ENCODE peak calls at places on chromosomes 6 and 20, in four cellular contexts. One of them, this sample, is unnamed.

GRCh38 chr6:13508711-13509705 is 21.6 kb upstream of the GFOD1 start:
- DNase-seq in fibroblast of lung: peak; percentile 91
- DNase-seq in left lung: no peak
- DNase-seq in heart right ventricle: no peak
- DNase-seq in this sample: no peak

GRCh38 chr6:136471372-136471771 is 78.8 kb downstream of the MAP7 start:
- DNase-seq in heart right ventricle: no peak
- DNase-seq in left lung: no peak
- DNase-seq in fibroblast of lung: no peak
- DNase-seq in this sample: no peak

GRCh38 chr6:33279257-33279695 is 2.4 kb downstream of the B3GALT4 start:
- DNase-seq in heart right ventricle: no peak
- DNase-seq in fibroblast of lung: no peak
- DNase-seq in left lung: no peak
- DNase-seq in this sample: no peak

GRCh38 chr6:5175195-5175594 is 85.6 kb downstream of the LYRM4 start:
- DNase-seq in left lung: no peak
- DNase-seq in heart right ventricle: no peak
- DNase-seq in fibroblast of lung: no peak
- DNase-seq in this sample: no peak

GRCh38 chr20:58751956-58752355 is 59.4 kb downstream of the NPEPL1 start:
- DNase-seq in heart right ventricle: no peak
- DNase-seq in fibroblast of lung: no peak
- DNase-seq in left lung: no peak
- DNase-seq in this sample: no peak

GRCh38 chr20:60297649-60298048 is 339.4 kb downstream of the CDH26 start:
- DNase-seq in heart right ventricle: no peak
- DNase-seq in fibroblast of lung: no peak
- DNase-seq in left lung: no peak
- DNase-seq in this sample: no peak

GRCh38 chr20:38157635-38158495 is 7.2 kb downstream of the TGM2 start:
- DNase-seq in heart right ventricle: no peak
- DNase-seq in fibroblast of lung: peak; percentile 39
- DNase-seq in left lung: no peak
- DNase-seq in this sample: no peak

GRCh38 chr20:7693761-7694160 is 246.5 kb downstream of the HAO1 start:
- DNase-seq in fibroblast of lung: peak; percentile 91
- DNase-seq in left lung: no peak
- DNase-seq in heart right ventricle: no peak
- DNase-seq in this sample: no peak

GRCh38 chr6:30884521-30885480 is 482 bp downstream of the DDR1 start:
- DNase-seq in fibroblast of lung: peak; percentile 40
- DNase-seq in left lung: peak; percentile 47
- DNase-seq in heart right ventricle: no peak
- DNase-seq in this sample: peak; percentile 71

GRCh38 chr6:82624251-82624650 is 260.6 kb downstream of the TPBG start:
- DNase-seq in left lung: no peak
- DNase-seq in fibroblast of lung: no peak
- DNase-seq in heart right ventricle: no peak
- DNase-seq in this sample: no peak

GRCh38 chr20:36330091-36330490 is 24.0 kb downstream of the DLGAP4 start:
- DNase-seq in fibroblast of lung: no peak
- DNase-seq in left lung: no peak
- DNase-seq in heart right ventricle: no peak
- DNase-seq in this sample: no peak

GRCh38 chr6:111503194-111503593 is 20.2 kb upstream of the REV3L start:
- DNase-seq in fibroblast of lung: peak; percentile 65
- DNase-seq in heart right ventricle: no peak
- DNase-seq in left lung: no peak
- DNase-seq in this sample: no peak

GRCh38 chr20:873875-874607 is 40.5 kb downstream of the FAM110A start:
- DNase-seq in heart right ventricle: no peak
- DNase-seq in fibroblast of lung: no peak
- DNase-seq in left lung: no peak
- DNase-seq in this sample: no peak

GRCh38 chr20:52494244-52494643 is 302.7 kb upstream of the ZFP64 start:
- DNase-seq in heart right ventricle: no peak
- DNase-seq in left lung: no peak
- DNase-seq in fibroblast of lung: peak; percentile 99
- DNase-seq in this sample: no peak

GRCh38 chr20:38150595-38151170 is 14.4 kb downstream of the TGM2 start:
- DNase-seq in heart right ventricle: no peak
- DNase-seq in left lung: no peak
- DNase-seq in fibroblast of lung: no peak
- DNase-seq in this sample: no peak

GRCh38 chr6:148144917-148145521 is 197.6 kb upstream of the SASH1 start:
- DNase-seq in heart right ventricle: peak; percentile 68
- DNase-seq in left lung: peak; percentile 60
- DNase-seq in fibroblast of lung: peak; percentile 61
- DNase-seq in this sample: peak; percentile 81
- H3K4me3 ChIP-seq in heart right ventricle: no peak overlapping the region
- H3K4me3 ChIP-seq in left lung: no peak overlapping the region
- H3K4me3 ChIP-seq in fibroblast of lung: no peak overlapping the region
- H3K4me3 ChIP-seq in this sample: peak overlapping the region; percentile 27

GRCh38 chr20:1906361-1907051 is 11.3 kb downstream of the SIRPA start:
- DNase-seq in fibroblast of lung: peak; percentile 11
- DNase-seq in heart right ventricle: no peak
- DNase-seq in left lung: no peak
- DNase-seq in this sample: no peak
- H3K27ac ChIP-seq in fibroblast of lung: no peak overlapping the region
- H3K27ac ChIP-seq in heart right ventricle: no peak overlapping the region
- H3K27ac ChIP-seq in left lung: no peak overlapping the region
- H3K27ac ChIP-seq in this sample: no peak overlapping the region

DNA sequence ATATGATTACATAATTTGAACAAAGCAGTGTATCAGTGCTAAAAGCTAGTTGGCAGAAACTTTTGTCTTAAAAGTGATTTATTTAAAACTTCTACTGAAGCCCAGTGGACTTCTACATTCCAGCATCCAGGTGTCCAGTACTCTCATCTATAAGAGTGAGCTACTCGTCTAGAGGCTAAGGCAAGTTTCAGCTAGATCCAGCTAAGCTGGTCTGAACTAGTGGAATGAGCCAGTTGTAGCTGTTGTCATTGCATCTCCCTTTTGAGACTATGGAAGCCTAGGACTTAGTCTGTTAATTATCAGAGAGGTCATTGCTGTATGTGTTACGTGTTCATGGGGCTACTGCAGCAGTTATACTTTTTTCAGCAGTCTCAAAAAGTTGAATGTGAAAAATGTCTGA is 165.1 kb downstream of the ZFAND3 start:
- DNase-seq in heart right ventricle: no peak
- DNase-seq in fibroblast of lung: no peak
- DNase-seq in left lung: no peak
- DNase-seq in this sample: no peak
- H3K4me3 ChIP-seq in heart right ventricle: no peak overlapping the region
- H3K4me3 ChIP-seq in fibroblast of lung: no peak overlapping the region
- H3K4me3 ChIP-seq in left lung: no peak overlapping the region
- H3K4me3 ChIP-seq in this sample: no peak overlapping the region

GRCh38 chr6:113594726-113595125 is 262.4 kb upstream of the MARCKS start:
- DNase-seq in fibroblast of lung: no peak
- DNase-seq in left lung: no peak
- DNase-seq in heart right ventricle: no peak
- DNase-seq in this sample: no peak

GRCh38 chr6:113596477-113596876 is 260.7 kb upstream of the MARCKS start:
- DNase-seq in fibroblast of lung: no peak
- DNase-seq in heart right ventricle: no peak
- DNase-seq in left lung: no peak
- DNase-seq in this sample: no peak

GRCh38 chr6:113598786-113599185 is 258.4 kb upstream of the MARCKS start:
- DNase-seq in heart right ventricle: no peak
- DNase-seq in left lung: no peak
- DNase-seq in fibroblast of lung: peak; percentile 61
- DNase-seq in this sample: no peak

GRCh38 chr6:113595921-113596376 is 261.2 kb upstream of the MARCKS start:
- DNase-seq in fibroblast of lung: peak; percentile 66
- DNase-seq in heart right ventricle: peak; percentile 29
- DNase-seq in left lung: no peak
- DNase-seq in this sample: no peak

DNA sequence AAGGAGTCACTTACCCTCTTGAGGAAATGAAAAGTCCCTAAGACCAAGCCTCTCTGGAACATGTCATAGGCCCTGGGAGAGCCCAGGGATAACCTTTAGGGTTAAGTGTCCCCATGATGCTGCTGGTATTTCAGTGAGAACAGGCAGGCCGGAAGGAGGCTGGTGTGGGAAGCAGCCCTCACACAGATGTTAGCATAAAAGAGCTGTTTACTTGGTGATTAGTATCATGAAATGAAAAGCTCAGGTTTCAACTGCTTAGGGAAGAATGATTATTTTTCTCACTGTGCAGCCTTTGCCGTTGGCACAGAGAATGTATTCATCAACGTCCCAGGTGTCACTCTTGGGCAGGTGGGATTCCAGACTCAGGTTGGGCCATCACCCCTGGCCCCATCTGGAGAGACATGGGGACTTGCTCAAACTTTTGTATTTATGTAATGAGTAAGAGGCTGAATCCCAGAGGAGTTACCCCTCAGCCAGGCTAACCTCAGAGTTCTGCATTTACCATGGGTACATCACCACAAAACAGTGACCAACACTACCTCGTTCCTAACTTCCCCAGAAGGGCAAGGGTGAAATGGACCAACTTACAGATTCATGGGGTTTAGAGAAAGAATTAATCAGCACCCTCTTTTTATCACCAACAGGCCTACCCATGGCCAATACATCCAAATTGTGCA is 260.1 kb upstream of the MARCKS start:
- DNase-seq in fibroblast of lung: peak; percentile 62
- DNase-seq in heart right ventricle: peak; percentile 13
- DNase-seq in left lung: no peak
- DNase-seq in this sample: no peak
- H3K27ac ChIP-seq in fibroblast of lung: peak overlapping the region; percentile 19
- H3K27ac ChIP-seq in heart right ventricle: peak overlapping the region; percentile 11
- H3K27ac ChIP-seq in left lung: no peak overlapping the region
- H3K27ac ChIP-seq in this sample: peak overlapping the region; percentile 55

GRCh38 chr6:39224058-39224457 is 5.2 kb downstream of the KCNK5 start:
- DNase-seq in heart right ventricle: no peak
- DNase-seq in left lung: no peak
- DNase-seq in fibroblast of lung: no peak
- DNase-seq in this sample: no peak
- H3K4me3 ChIP-seq in heart right ventricle: no peak overlapping the region
- H3K4me3 ChIP-seq in left lung: no peak overlapping the region
- H3K4me3 ChIP-seq in fibroblast of lung: no peak overlapping the region
- H3K4me3 ChIP-seq in this sample: no peak overlapping the region

GRCh38 chr6:87755697-87756671 is 54.0 kb upstream of the AKIRIN2 start:
- DNase-seq in fibroblast of lung: peak; percentile 87
- DNase-seq in left lung: no peak
- DNase-seq in heart right ventricle: no peak
- DNase-seq in this sample: no peak
- H3K27ac ChIP-seq in fibroblast of lung: no peak overlapping the region
- H3K27ac ChIP-seq in left lung: peak overlapping the region; percentile 45
- H3K27ac ChIP-seq in heart right ventricle: peak overlapping the region; percentile 4
- H3K27ac ChIP-seq in this sample: no peak overlapping the region

DNA sequence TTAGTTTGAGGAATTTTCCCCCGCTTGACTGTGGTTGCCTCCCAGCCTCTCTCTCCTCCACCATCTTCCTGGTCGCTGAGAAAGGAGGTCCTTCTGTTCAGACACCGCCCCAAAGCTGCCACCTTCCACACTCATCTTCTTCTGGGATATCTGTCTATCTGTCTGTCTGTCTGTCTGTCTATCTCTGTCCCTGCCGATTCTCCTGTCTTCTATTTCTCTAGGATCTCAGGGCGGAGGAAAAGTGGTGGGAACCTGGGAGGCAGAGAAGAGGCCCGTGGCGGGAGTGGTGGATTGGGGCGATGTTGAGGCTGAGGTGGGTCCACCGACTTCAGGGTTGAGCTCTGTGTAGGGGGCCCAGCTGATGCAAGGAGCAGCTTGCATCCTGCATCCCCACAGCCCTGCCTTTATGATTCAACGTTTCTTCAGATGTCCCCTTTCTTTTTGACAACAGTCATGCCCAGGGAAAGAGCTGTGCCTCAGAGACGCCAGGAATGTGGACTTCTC is 196.9 kb upstream of the ZNF184 start:
- DNase-seq in left lung: no peak
- DNase-seq in heart right ventricle: no peak
- DNase-seq in fibroblast of lung: no peak
- DNase-seq in this sample: no peak
- H3K4me3 ChIP-seq in left lung: no peak overlapping the region
- H3K4me3 ChIP-seq in heart right ventricle: no peak overlapping the region
- H3K4me3 ChIP-seq in fibroblast of lung: no peak overlapping the region
- H3K4me3 ChIP-seq in this sample: no peak overlapping the region